ENCODE peak calls at places on chromosome 15, in seven cellular contexts. One of them, this sample, is unnamed.

GRCh38 chr15:57060799-57061198 is 142.4 kb downstream of the TCF12 start:
- DNase-seq in Panc1: peak
- DNase-seq in cardiac muscle cell: no peak
- DNase-seq in astrocyte: peak
- DNase-seq in left ventricle myocardium inferior: no peak
- DNase-seq in stomach: no peak
- DNase-seq in testis: no peak
- DNase-seq in this sample: peak

GRCh38 chr15:70217246-70218160 is 119.8 kb upstream of the TLE3 start:
- DNase-seq in cardiac muscle cell: no peak
- DNase-seq in astrocyte: no peak
- DNase-seq in testis: no peak
- DNase-seq in Panc1: no peak
- DNase-seq in left ventricle myocardium inferior: no peak
- DNase-seq in stomach: no peak
- DNase-seq in this sample: no peak

GRCh38 chr15:57373882-57374276 is 2.4 kb upstream of the CGNL1 start:
- DNase-seq in stomach: no peak
- DNase-seq in astrocyte: no peak
- DNase-seq in left ventricle myocardium inferior: no peak
- DNase-seq in Panc1: no peak
- DNase-seq in testis: no peak
- DNase-seq in cardiac muscle cell: no peak
- DNase-seq in this sample: no peak

GRCh38 chr15:42826251-42826890 is 89.4 kb upstream of the CDAN1 start:
- DNase-seq in astrocyte: no peak
- DNase-seq in left ventricle myocardium inferior: no peak
- DNase-seq in stomach: no peak
- DNase-seq in cardiac muscle cell: no peak
- DNase-seq in Panc1: no peak
- DNase-seq in testis: no peak
- DNase-seq in this sample: peak

GRCh38 chr15:90343391-90343790 is 8.7 kb upstream of the ZNF774 start:
- DNase-seq in Panc1: no peak
- DNase-seq in left ventricle myocardium inferior: no peak
- DNase-seq in stomach: no peak
- DNase-seq in testis: no peak
- DNase-seq in cardiac muscle cell: no peak
- DNase-seq in astrocyte: peak
- DNase-seq in this sample: no peak

GRCh38 chr15:80635953-80636352 is 59.2 kb upstream of the ABHD17C start:
- DNase-seq in stomach: no peak
- DNase-seq in left ventricle myocardium inferior: peak
- DNase-seq in Panc1: no peak
- DNase-seq in astrocyte: no peak
- DNase-seq in testis: peak
- DNase-seq in cardiac muscle cell: no peak
- DNase-seq in this sample: no peak

GRCh38 chr15:71732636-71733035 is 77.7 kb upstream of the NR2E3 start:
- DNase-seq in stomach: no peak
- DNase-seq in cardiac muscle cell: no peak
- DNase-seq in astrocyte: no peak
- DNase-seq in Panc1: no peak
- DNase-seq in testis: no peak
- DNase-seq in left ventricle myocardium inferior: no peak
- DNase-seq in this sample: no peak

GRCh38 chr15:56783156-56783856 is 50.0 kb upstream of the ZNF280D start:
- DNase-seq in testis: no peak
- DNase-seq in left ventricle myocardium inferior: no peak
- DNase-seq in stomach: no peak
- DNase-seq in Panc1: no peak
- DNase-seq in cardiac muscle cell: no peak
- DNase-seq in astrocyte: no peak
- DNase-seq in this sample: no peak

GRCh38 chr15:52780172-52780980 is 9.8 kb downstream of the ONECUT1 start:
- DNase-seq in stomach: peak
- DNase-seq in cardiac muscle cell: peak
- DNase-seq in testis: peak
- DNase-seq in left ventricle myocardium inferior: peak
- DNase-seq in astrocyte: peak
- DNase-seq in Panc1: peak
- DNase-seq in this sample: no peak
- H3K4me3 ChIP-seq in stomach: peak
- H3K4me3 ChIP-seq in cardiac muscle cell: no peak
- H3K4me3 ChIP-seq in testis: no peak
- H3K4me3 ChIP-seq in left ventricle myocardium inferior: peak
- H3K4me3 ChIP-seq in astrocyte: no peak
- H3K4me3 ChIP-seq in Panc1: no peak
- H3K4me3 ChIP-seq in this sample: no peak

GRCh38 chr15:25864966-25865365 is 1.8 kb upstream of the ATP10A start:
- DNase-seq in Panc1: no peak
- DNase-seq in astrocyte: peak
- DNase-seq in left ventricle myocardium inferior: no peak
- DNase-seq in stomach: no peak
- DNase-seq in cardiac muscle cell: no peak
- DNase-seq in testis: no peak
- DNase-seq in this sample: no peak
- H3K27ac ChIP-seq in Panc1: no peak
- H3K27ac ChIP-seq in astrocyte: no peak
- H3K27ac ChIP-seq in left ventricle myocardium inferior: no peak
- H3K27ac ChIP-seq in stomach: no peak
- H3K27ac ChIP-seq in cardiac muscle cell: no peak
- H3K27ac ChIP-seq in testis: no peak
- H3K27ac ChIP-seq in this sample: no peak

GRCh38 chr15:51601801-51602200 is 20.8 kb downstream of the DMXL2 start:
- DNase-seq in testis: no peak
- DNase-seq in Panc1: no peak
- DNase-seq in astrocyte: no peak
- DNase-seq in stomach: no peak
- DNase-seq in cardiac muscle cell: no peak
- DNase-seq in left ventricle myocardium inferior: no peak
- DNase-seq in this sample: no peak
- H3K4me3 ChIP-seq in testis: no peak
- H3K4me3 ChIP-seq in Panc1: no peak
- H3K4me3 ChIP-seq in astrocyte: no peak
- H3K4me3 ChIP-seq in stomach: no peak
- H3K4me3 ChIP-seq in cardiac muscle cell: no peak
- H3K4me3 ChIP-seq in left ventricle myocardium inferior: no peak
- H3K4me3 ChIP-seq in this sample: no peak

DNA sequence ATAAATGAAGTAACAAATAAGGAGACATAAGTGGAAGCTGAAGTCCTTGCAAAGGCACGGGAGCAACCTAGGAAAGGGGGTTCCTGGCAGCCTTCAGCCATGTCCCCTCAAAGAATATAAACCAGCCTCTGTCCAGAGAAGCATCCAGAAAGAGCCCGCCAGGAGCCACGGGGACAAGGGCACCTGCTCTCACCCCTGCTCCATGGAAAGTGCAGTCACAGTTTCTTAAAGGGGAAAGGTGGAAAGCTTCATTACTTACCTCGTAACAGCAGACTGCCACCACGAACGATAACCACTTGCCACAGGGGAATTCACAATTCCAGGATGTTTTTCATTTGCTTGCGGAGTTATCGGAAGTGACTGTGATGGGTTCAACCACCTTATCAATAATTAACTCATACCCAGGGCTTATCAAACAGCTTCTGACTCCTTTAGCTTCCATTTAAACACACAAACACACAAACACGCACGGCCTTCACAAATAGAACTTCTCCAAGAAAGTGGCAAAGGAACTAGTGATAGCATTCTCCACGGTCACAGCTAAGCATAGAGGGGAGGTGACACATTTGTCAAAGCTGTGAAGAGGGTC is 134.2 kb upstream of the IGF1R start:
- DNase-seq in stomach: no peak
- DNase-seq in cardiac muscle cell: peak
- DNase-seq in astrocyte: no peak
- DNase-seq in testis: no peak
- DNase-seq in left ventricle myocardium inferior: no peak
- DNase-seq in Panc1: no peak
- DNase-seq in this sample: no peak
- H3K27ac ChIP-seq in stomach: no peak
- H3K27ac ChIP-seq in cardiac muscle cell: peak
- H3K27ac ChIP-seq in astrocyte: no peak
- H3K27ac ChIP-seq in testis: no peak
- H3K27ac ChIP-seq in left ventricle myocardium inferior: no peak
- H3K27ac ChIP-seq in Panc1: no peak
- H3K27ac ChIP-seq in this sample: no peak

GRCh38 chr15:74362482-74362881 is 5.0 kb downstream of the CYP11A1 start:
- DNase-seq in Panc1: no peak
- DNase-seq in stomach: no peak
- DNase-seq in testis: no peak
- DNase-seq in astrocyte: no peak
- DNase-seq in left ventricle myocardium inferior: no peak
- DNase-seq in cardiac muscle cell: no peak
- DNase-seq in this sample: no peak

GRCh38 chr15:74365619-74366445 is 1.6 kb downstream of the CYP11A1 start:
- DNase-seq in left ventricle myocardium inferior: peak
- DNase-seq in Panc1: no peak
- DNase-seq in stomach: no peak
- DNase-seq in testis: peak
- DNase-seq in cardiac muscle cell: peak
- DNase-seq in astrocyte: no peak
- DNase-seq in this sample: no peak

GRCh38 chr15:74368121-74368520 is 675 bp upstream of the CYP11A1 start:
- DNase-seq in Panc1: no peak
- DNase-seq in astrocyte: no peak
- DNase-seq in left ventricle myocardium inferior: no peak
- DNase-seq in stomach: no peak
- DNase-seq in testis: no peak
- DNase-seq in cardiac muscle cell: no peak
- DNase-seq in this sample: no peak

GRCh38 chr15:74367296-74367854 is at the start of gene CYP11A1:
- DNase-seq in Panc1: no peak
- DNase-seq in testis: peak
- DNase-seq in left ventricle myocardium inferior: no peak
- DNase-seq in astrocyte: no peak
- DNase-seq in cardiac muscle cell: no peak
- DNase-seq in stomach: no peak
- DNase-seq in this sample: no peak

DNA sequence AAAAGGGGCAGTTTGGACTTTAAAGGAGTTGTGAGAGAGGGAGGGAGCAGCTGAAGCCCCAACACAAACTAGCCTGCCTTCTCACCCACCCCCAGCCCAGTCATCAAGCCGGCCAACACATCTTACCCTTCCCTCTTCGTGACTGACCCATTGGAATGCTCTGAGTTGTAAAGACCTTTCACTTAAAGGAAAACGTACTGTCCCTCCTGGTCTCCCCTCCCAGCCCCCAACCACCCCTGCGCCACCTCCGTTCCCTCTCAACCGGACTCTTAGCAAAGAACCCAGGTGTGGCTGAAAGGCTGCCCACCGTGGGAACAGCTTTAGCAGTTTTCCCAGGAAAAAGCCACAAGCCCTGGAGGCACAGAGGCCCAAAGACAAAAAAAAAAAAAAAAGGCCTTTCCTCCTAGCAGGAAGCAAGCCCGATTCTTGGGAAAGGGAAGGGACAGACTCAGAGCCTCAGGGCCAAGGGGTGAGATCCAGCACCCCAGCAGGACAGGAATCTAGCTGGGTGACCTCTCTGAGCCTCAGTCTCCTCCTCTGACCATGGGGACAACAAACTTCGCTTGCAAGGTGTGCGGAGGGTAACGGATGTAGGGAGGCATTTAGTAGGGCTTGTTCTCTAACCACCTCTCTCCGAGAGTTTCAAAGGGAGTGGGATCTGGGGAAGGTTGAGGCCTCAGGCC is 2.4 kb downstream of the CYP11A1 start:
- DNase-seq in cardiac muscle cell: no peak
- DNase-seq in Panc1: no peak
- DNase-seq in left ventricle myocardium inferior: no peak
- DNase-seq in testis: no peak
- DNase-seq in stomach: no peak
- DNase-seq in astrocyte: no peak
- DNase-seq in this sample: no peak
- H3K4me3 ChIP-seq in cardiac muscle cell: peak
- H3K4me3 ChIP-seq in Panc1: peak
- H3K4me3 ChIP-seq in left ventricle myocardium inferior: peak
- H3K4me3 ChIP-seq in testis: peak
- H3K4me3 ChIP-seq in stomach: peak
- H3K4me3 ChIP-seq in astrocyte: peak
- H3K4me3 ChIP-seq in this sample: no peak

DNA sequence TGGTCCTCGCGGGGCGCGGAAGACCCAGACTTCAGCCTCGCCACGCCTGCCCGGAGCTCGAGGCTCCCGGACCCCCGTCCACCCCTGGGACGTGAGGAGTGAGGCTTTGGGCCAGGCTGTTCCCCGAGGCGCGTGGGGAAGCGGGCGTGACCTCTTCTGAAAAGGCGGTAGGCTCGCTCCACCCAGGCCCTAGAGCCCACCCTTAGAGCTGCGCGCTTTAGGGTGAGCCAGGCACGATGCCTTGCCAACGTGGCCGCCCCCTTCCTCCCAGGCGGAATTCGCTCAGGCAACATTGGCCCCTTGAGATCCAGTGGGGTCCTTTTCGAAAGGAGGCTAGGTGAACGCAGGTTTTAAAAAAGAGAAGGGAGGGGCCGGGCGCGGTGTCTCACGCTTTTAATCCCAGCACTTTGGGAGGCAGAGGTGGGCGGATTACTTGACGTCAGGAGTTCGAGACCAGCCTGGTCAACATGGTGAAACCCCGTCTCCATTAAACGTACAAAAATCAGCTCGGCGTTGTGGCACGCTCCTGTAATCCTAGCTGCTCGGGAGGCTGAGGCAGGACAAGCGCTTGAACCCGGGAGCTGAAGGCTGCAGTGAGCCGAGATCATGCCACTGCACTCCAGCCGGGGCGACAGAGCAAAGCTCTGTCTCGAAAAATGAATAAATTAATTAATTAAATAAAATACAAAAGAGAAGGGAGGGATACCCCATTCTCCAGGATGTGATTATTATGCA is 896 bp upstream of the RPP25 start:
- DNase-seq in testis: peak
- DNase-seq in Panc1: no peak
- DNase-seq in cardiac muscle cell: peak
- DNase-seq in astrocyte: no peak
- DNase-seq in left ventricle myocardium inferior: peak
- DNase-seq in stomach: no peak
- DNase-seq in this sample: no peak
- H3K27ac ChIP-seq in testis: peak
- H3K27ac ChIP-seq in Panc1: peak
- H3K27ac ChIP-seq in cardiac muscle cell: no peak
- H3K27ac ChIP-seq in astrocyte: no peak
- H3K27ac ChIP-seq in left ventricle myocardium inferior: peak
- H3K27ac ChIP-seq in stomach: peak
- H3K27ac ChIP-seq in this sample: no peak